ENCODE peak calls at places on chromosomes 13 and 19, in four cellular contexts. A is bronchial epithelial cell, E is coronary artery, K is cardiac muscle cell. R is an unnamed sample.

GRCh38 chr13:76425930-76426329 is 460.3 kb downstream of the KCTD12 start:
- DNase-seq in A (peak), E (no peak), K (no peak), R (no peak)

GRCh38 chr13:27135023-27135422 is 36.6 kb downstream of the USP12 start:
- DNase-seq in A (no peak), E (no peak), K (no peak), R (no peak)

GRCh38 chr19:33064778-33065550 is at the start of gene RHPN2:
- DNase-seq in A (no peak), E (no peak), K (peak), R (peak)

GRCh38 chr13:40798380-40798779 is 9.0 kb downstream of the SLC25A15 start:
- DNase-seq in A (peak), E (no peak), K (no peak), R (no peak)

GRCh38 chr13:46022476-46022875 is 30.1 kb downstream of the ZC3H13 start:
- DNase-seq in A (no peak), E (no peak), K (no peak), R (no peak)

GRCh38 chr19:4866595-4867424 is 657 bp downstream of the PLIN3 start:
- DNase-seq in A (no peak), E (peak), K (peak), R (peak)

GRCh38 chr19:44951179-44952159 is 3.7 kb upstream of the CLPTM1 start:
- DNase-seq in A (peak), E (no peak), K (peak), R (no peak)

GRCh38 chr19:4014541-4015491 is 7.3 kb downstream of the PIAS4 start:
- DNase-seq in A (no peak), E (no peak), K (no peak), R (no peak)

GRCh38 chr13:23570099-23570926 is at the start of gene TNFRSF19:
- DNase-seq in A (peak), E (no peak), K (peak), R (no peak)

GRCh38 chr19:49761625-49762311 is 1.3 kb downstream of the TSKS start:
- DNase-seq in A (no peak), E (no peak), K (peak), R (no peak)

GRCh38 chr19:1864480-1865171 is 1.2 kb upstream of the KLF16 start:
- DNase-seq in A (no peak), E (peak), K (peak), R (no peak)

GRCh38 chr19:30160426-30160825 is 211.8 kb upstream of the ZNF536 start:
- DNase-seq in A (no peak), E (no peak), K (no peak), R (peak)

GRCh38 chr13:40064723-40065122 is 409.3 kb downstream of the COG6 start:
- DNase-seq in A (peak), E (no peak), K (no peak), R (no peak)

GRCh38 chr13:74206061-74206561 is 71.9 kb upstream of the KLF12 start:
- DNase-seq in A (peak), E (no peak), K (no peak), R (no peak)

GRCh38 chr13:67416047-67416925 is 186.2 kb upstream of the PCDH9 start:
- DNase-seq in A (no peak), E (no peak), K (peak), R (no peak)

GRCh38 chr13:23949736-23950135 is 52.4 kb upstream of the C1QTNF9B start:
- DNase-seq in A (no peak), E (no peak), K (no peak), R (no peak)

GRCh38 chr13:34926513-34926912 is 15.6 kb upstream of the NBEA start:
- DNase-seq in A (peak), E (no peak), K (peak), R (no peak)

GRCh38 chr13:110976785-110977184 is 61.9 kb upstream of the ANKRD10 start:
- DNase-seq in A (no peak), E (no peak), K (no peak), R (no peak)

GRCh38 chr13:114125589-114125988 is 6.8 kb downstream of the RASA3 start:
- DNase-seq in A (no peak), E (no peak), K (no peak), R (no peak)

DNA sequence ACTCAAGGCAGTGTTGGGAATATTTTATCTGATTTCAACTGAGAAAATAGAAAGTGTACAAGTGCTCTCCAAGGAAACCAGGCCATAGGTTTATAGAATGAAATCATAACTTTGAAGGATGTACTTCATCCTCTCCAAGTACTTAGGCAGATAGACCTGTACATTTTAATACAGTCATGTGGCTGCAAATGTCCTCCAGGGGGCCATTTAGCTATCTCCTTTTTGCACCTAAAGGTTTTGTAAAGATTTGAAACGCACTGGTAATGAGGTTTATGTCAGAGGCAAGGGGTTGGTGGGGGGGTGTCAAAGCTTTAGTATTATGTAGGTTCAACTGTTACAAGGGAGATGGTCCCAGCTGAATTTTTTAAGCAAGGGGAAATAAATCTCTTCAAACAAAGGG is 364.4 kb downstream of the DCT start:
- DNase-seq in A (no peak), E (no peak), K (no peak), R (no peak)
- TF ChIP-seq CTCF in A (no peak), E (no peak), K (no peak), R (no peak)

GRCh38 chr19:14090509-14091085 is at the start of gene SAMD1:
- DNase-seq in A (peak), E (peak), K (peak), R (peak)
- TF ChIP-seq CTCF in A (no peak), E (no peak), K (no peak), R (no peak)

DNA sequence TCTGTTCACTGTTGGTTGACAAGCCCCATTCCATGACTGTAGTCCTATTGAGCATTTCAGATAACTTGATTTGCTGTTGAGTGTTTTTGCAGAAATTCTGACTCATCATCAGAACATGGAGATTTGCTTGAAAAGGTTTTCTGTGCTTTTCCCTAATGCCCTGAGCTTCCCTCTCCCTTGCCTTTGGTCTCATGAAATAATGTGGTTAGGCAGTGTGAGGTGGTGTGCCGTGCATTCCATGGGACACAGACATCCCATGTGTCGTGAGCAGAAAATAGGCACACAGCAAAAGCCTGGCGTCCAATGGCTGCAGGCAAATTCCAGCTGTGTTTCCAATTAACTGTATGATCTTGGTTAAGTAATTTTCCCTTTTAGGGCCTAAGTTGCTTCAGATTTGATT is 197.4 kb downstream of the DLEU7 start:
- DNase-seq in A (no peak), E (no peak), K (no peak), R (no peak)
- TF ChIP-seq CTCF in A (no peak), E (no peak), K (no peak), R (no peak)

DNA sequence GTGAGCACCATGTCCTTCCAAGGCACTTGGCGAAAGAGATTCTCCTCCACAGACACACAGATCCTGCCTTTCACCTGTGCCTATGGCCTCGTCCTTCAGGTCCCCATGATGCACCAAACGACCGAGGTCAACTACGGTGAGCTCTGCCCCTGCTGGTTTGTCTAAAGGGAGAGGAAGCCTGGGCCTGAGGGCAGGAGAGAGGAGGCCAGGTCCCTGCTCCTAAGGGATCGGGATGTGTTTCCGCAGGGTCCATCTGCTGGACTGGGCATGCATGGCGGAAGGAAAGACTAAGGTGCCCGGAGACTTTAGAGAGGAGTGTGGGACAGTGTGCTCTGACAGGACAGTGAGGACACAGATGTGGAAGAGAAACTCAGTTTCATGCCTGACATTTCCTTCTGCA is 7.6 kb downstream of the SERPINE3 start:
- DNase-seq in A (no peak), E (no peak), K (no peak), R (no peak)
- TF ChIP-seq CTCF in A (no peak), E (no peak), K (no peak), R (no peak)

R was measured in osteocyte.